ENCODE peak calls at places on chromosomes 11 and 22, in ten cellular contexts. One of them, this sample, is unnamed. For H3K4me1, the result is how much of the 10 kb centered on the place peaks cover.

GRCh38 chr11:57903441-57904123 is 120.1 kb upstream of the OR9Q1 start:
- DNase-seq in tibial artery: no peak
- DNase-seq in mammary epithelial cell: peak
- DNase-seq in CD4-positive, CD25-positive, alpha-beta regulatory T cell: peak
- DNase-seq in cardiac muscle cell: no peak
- DNase-seq in tibial nerve: no peak
- DNase-seq in small intestine: peak
- DNase-seq in IMR-90: peak
- DNase-seq in prostate gland: peak
- DNase-seq in CD4-positive, alpha-beta memory T cell: no peak
- DNase-seq in this sample: peak

GRCh38 chr22:24542641-24543040 is 12.3 kb downstream of the GUCD1 start:
- DNase-seq in tibial artery: no peak
- DNase-seq in mammary epithelial cell: no peak
- DNase-seq in CD4-positive, CD25-positive, alpha-beta regulatory T cell: no peak
- DNase-seq in cardiac muscle cell: no peak
- DNase-seq in tibial nerve: no peak
- DNase-seq in small intestine: no peak
- DNase-seq in IMR-90: no peak
- DNase-seq in prostate gland: peak
- DNase-seq in CD4-positive, alpha-beta memory T cell: no peak
- DNase-seq in this sample: peak

GRCh38 chr11:121800704-121801516 is 315.1 kb downstream of the BLID start:
- DNase-seq in tibial artery: no peak
- DNase-seq in mammary epithelial cell: no peak
- DNase-seq in CD4-positive, CD25-positive, alpha-beta regulatory T cell: no peak
- DNase-seq in cardiac muscle cell: peak
- DNase-seq in tibial nerve: peak
- DNase-seq in small intestine: no peak
- DNase-seq in IMR-90: no peak
- DNase-seq in prostate gland: no peak
- DNase-seq in CD4-positive, alpha-beta memory T cell: no peak
- DNase-seq in this sample: peak

GRCh38 chr11:65695459-65696241 is 16.4 kb upstream of the KAT5 start:
- DNase-seq in tibial artery: peak
- DNase-seq in mammary epithelial cell: peak
- DNase-seq in CD4-positive, CD25-positive, alpha-beta regulatory T cell: no peak
- DNase-seq in cardiac muscle cell: no peak
- DNase-seq in tibial nerve: no peak
- DNase-seq in small intestine: peak
- DNase-seq in IMR-90: no peak
- DNase-seq in prostate gland: peak
- DNase-seq in CD4-positive, alpha-beta memory T cell: no peak
- DNase-seq in this sample: peak

GRCh38 chr11:91156041-91156440 is 933.2 kb upstream of the CHORDC1 start:
- DNase-seq in tibial artery: no peak
- DNase-seq in mammary epithelial cell: no peak
- DNase-seq in CD4-positive, CD25-positive, alpha-beta regulatory T cell: no peak
- DNase-seq in cardiac muscle cell: no peak
- DNase-seq in tibial nerve: no peak
- DNase-seq in small intestine: no peak
- DNase-seq in IMR-90: no peak
- DNase-seq in prostate gland: no peak
- DNase-seq in CD4-positive, alpha-beta memory T cell: no peak
- DNase-seq in this sample: no peak

GRCh38 chr11:115626414-115626813 is 122.2 kb upstream of the CADM1 start:
- DNase-seq in tibial artery: no peak
- DNase-seq in mammary epithelial cell: peak
- DNase-seq in CD4-positive, CD25-positive, alpha-beta regulatory T cell: no peak
- DNase-seq in cardiac muscle cell: no peak
- DNase-seq in tibial nerve: no peak
- DNase-seq in small intestine: no peak
- DNase-seq in IMR-90: no peak
- DNase-seq in prostate gland: no peak
- DNase-seq in CD4-positive, alpha-beta memory T cell: no peak
- DNase-seq in this sample: no peak

GRCh38 chr11:131504199-131504949 is 134.0 kb downstream of the NTM start:
- DNase-seq in tibial artery: no peak
- DNase-seq in mammary epithelial cell: no peak
- DNase-seq in CD4-positive, CD25-positive, alpha-beta regulatory T cell: no peak
- DNase-seq in cardiac muscle cell: peak
- DNase-seq in tibial nerve: no peak
- DNase-seq in small intestine: no peak
- DNase-seq in IMR-90: no peak
- DNase-seq in prostate gland: no peak
- DNase-seq in CD4-positive, alpha-beta memory T cell: no peak
- DNase-seq in this sample: peak

GRCh38 chr11:72754544-72755155 is 2.4 kb upstream of the ARAP1 start:
- DNase-seq in tibial artery: no peak
- DNase-seq in mammary epithelial cell: no peak
- DNase-seq in CD4-positive, CD25-positive, alpha-beta regulatory T cell: no peak
- DNase-seq in cardiac muscle cell: no peak
- DNase-seq in tibial nerve: no peak
- DNase-seq in small intestine: no peak
- DNase-seq in IMR-90: no peak
- DNase-seq in prostate gland: no peak
- DNase-seq in CD4-positive, alpha-beta memory T cell: no peak
- DNase-seq in this sample: no peak

GRCh38 chr11:128830290-128830813 is 36.7 kb downstream of the KCNJ1 start:
- DNase-seq in tibial artery: no peak
- DNase-seq in mammary epithelial cell: no peak
- DNase-seq in CD4-positive, CD25-positive, alpha-beta regulatory T cell: peak
- DNase-seq in cardiac muscle cell: no peak
- DNase-seq in tibial nerve: no peak
- DNase-seq in small intestine: peak
- DNase-seq in IMR-90: no peak
- DNase-seq in prostate gland: no peak
- DNase-seq in CD4-positive, alpha-beta memory T cell: peak
- DNase-seq in this sample: no peak

GRCh38 chr11:45872513-45873356 is 12.7 kb upstream of the MAPK8IP1 start:
- DNase-seq in tibial artery: no peak
- DNase-seq in mammary epithelial cell: peak
- DNase-seq in CD4-positive, CD25-positive, alpha-beta regulatory T cell: peak
- DNase-seq in cardiac muscle cell: peak
- DNase-seq in tibial nerve: no peak
- DNase-seq in small intestine: peak
- DNase-seq in IMR-90: peak
- DNase-seq in prostate gland: peak
- DNase-seq in CD4-positive, alpha-beta memory T cell: peak
- DNase-seq in this sample: peak

GRCh38 chr22:30015229-30015797 is 65.0 kb upstream of the HORMAD2 start:
- DNase-seq in tibial artery: no peak
- DNase-seq in mammary epithelial cell: no peak
- DNase-seq in CD4-positive, CD25-positive, alpha-beta regulatory T cell: no peak
- DNase-seq in cardiac muscle cell: no peak
- DNase-seq in tibial nerve: no peak
- DNase-seq in small intestine: no peak
- DNase-seq in IMR-90: peak
- DNase-seq in prostate gland: no peak
- DNase-seq in CD4-positive, alpha-beta memory T cell: no peak
- DNase-seq in this sample: no peak

GRCh38 chr11:64357904-64358535 is 942 bp upstream of the RPS6KA4 start:
- DNase-seq in tibial artery: no peak
- DNase-seq in mammary epithelial cell: peak
- DNase-seq in CD4-positive, CD25-positive, alpha-beta regulatory T cell: peak
- DNase-seq in cardiac muscle cell: no peak
- DNase-seq in tibial nerve: no peak
- DNase-seq in small intestine: peak
- DNase-seq in IMR-90: no peak
- DNase-seq in prostate gland: no peak
- DNase-seq in CD4-positive, alpha-beta memory T cell: no peak
- DNase-seq in this sample: peak

GRCh38 chr22:27100323-27100722 is 442.9 kb downstream of the MIAT start:
- DNase-seq in tibial artery: no peak
- DNase-seq in mammary epithelial cell: no peak
- DNase-seq in CD4-positive, CD25-positive, alpha-beta regulatory T cell: no peak
- DNase-seq in cardiac muscle cell: peak
- DNase-seq in tibial nerve: no peak
- DNase-seq in small intestine: no peak
- DNase-seq in IMR-90: no peak
- DNase-seq in prostate gland: no peak
- DNase-seq in CD4-positive, alpha-beta memory T cell: no peak
- DNase-seq in this sample: no peak
- H3K27ac ChIP-seq in tibial artery: peak
- H3K27ac ChIP-seq in mammary epithelial cell: no peak
- H3K27ac ChIP-seq in CD4-positive, CD25-positive, alpha-beta regulatory T cell: no peak
- H3K27ac ChIP-seq in cardiac muscle cell: no peak
- H3K27ac ChIP-seq in tibial nerve: no peak
- H3K27ac ChIP-seq in small intestine: no peak
- H3K27ac ChIP-seq in IMR-90: no peak
- H3K27ac ChIP-seq in prostate gland: no peak
- H3K27ac ChIP-seq in CD4-positive, alpha-beta memory T cell: no peak
- H3K27ac ChIP-seq in this sample: no peak

DNA sequence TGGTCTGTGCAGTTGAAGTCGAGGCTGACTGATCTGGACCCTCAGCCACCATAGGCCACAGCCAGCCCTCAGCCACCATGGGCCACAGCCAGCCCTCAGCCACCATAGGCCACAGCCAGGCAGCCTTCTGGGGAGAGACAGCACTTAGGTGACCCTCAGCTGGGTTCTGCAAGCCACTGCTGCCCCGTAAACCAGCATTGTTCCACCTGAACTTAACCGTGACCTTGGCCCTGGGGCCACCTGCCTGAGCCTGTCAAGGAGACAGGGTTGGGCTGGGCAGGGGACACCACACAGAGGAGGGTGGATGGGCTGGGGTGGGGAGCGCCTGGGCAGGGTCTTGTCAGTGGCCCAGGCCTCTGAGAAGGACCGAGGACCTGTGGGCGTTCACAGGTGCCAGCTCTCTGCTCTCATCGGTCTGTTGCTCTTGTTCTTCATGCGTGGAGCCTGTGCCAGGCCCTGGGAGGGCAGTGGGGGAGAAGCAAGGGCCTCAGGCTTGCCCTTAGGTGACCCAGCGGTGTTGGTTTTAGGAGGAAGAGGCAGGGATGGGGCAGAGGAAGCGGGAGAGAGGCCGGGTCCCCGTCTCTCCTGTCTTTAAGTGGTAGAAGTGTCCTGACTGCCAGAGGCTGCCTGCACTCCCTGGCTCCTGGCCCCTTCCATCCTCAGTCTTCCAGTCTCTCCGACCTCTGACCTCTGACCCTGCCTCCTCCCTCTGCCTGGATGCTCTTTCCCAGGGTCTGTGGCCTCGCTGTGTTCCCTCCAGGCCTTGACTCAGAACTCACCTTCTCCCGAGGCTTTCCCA is 36.9 kb downstream of the GRAMD4 start:
- DNase-seq in tibial artery: no peak
- DNase-seq in mammary epithelial cell: no peak
- DNase-seq in CD4-positive, CD25-positive, alpha-beta regulatory T cell: no peak
- DNase-seq in cardiac muscle cell: no peak
- DNase-seq in tibial nerve: no peak
- DNase-seq in small intestine: no peak
- DNase-seq in IMR-90: no peak
- DNase-seq in prostate gland: no peak
- DNase-seq in CD4-positive, alpha-beta memory T cell: no peak
- DNase-seq in this sample: no peak
- H3K4me1 ChIP-seq in tibial artery: under half
- H3K4me1 ChIP-seq in mammary epithelial cell: under half
- H3K4me1 ChIP-seq in CD4-positive, CD25-positive, alpha-beta regulatory T cell: under half
- H3K4me1 ChIP-seq in cardiac muscle cell: under half
- H3K4me1 ChIP-seq in tibial nerve: under half
- H3K4me1 ChIP-seq in small intestine: under half
- H3K4me1 ChIP-seq in IMR-90: under half
- H3K4me1 ChIP-seq in prostate gland: under half
- H3K4me1 ChIP-seq in CD4-positive, alpha-beta memory T cell: under half
- H3K4me1 ChIP-seq in this sample: under half

GRCh38 chr11:96198466-96198808 is 144.6 kb downstream of the MAML2 start:
- DNase-seq in tibial artery: no peak
- DNase-seq in mammary epithelial cell: no peak
- DNase-seq in CD4-positive, CD25-positive, alpha-beta regulatory T cell: no peak
- DNase-seq in cardiac muscle cell: no peak
- DNase-seq in tibial nerve: no peak
- DNase-seq in small intestine: no peak
- DNase-seq in IMR-90: no peak
- DNase-seq in prostate gland: no peak
- DNase-seq in CD4-positive, alpha-beta memory T cell: no peak
- DNase-seq in this sample: no peak

GRCh38 chr11:96199563-96200025 is 143.4 kb downstream of the MAML2 start:
- DNase-seq in tibial artery: no peak
- DNase-seq in mammary epithelial cell: no peak
- DNase-seq in CD4-positive, CD25-positive, alpha-beta regulatory T cell: no peak
- DNase-seq in cardiac muscle cell: no peak
- DNase-seq in tibial nerve: no peak
- DNase-seq in small intestine: peak
- DNase-seq in IMR-90: peak
- DNase-seq in prostate gland: no peak
- DNase-seq in CD4-positive, alpha-beta memory T cell: peak
- DNase-seq in this sample: no peak

GRCh38 chr11:96196074-96196787 is 146.8 kb downstream of the MAML2 start:
- DNase-seq in tibial artery: no peak
- DNase-seq in mammary epithelial cell: no peak
- DNase-seq in CD4-positive, CD25-positive, alpha-beta regulatory T cell: no peak
- DNase-seq in cardiac muscle cell: no peak
- DNase-seq in tibial nerve: no peak
- DNase-seq in small intestine: no peak
- DNase-seq in IMR-90: no peak
- DNase-seq in prostate gland: no peak
- DNase-seq in CD4-positive, alpha-beta memory T cell: no peak
- DNase-seq in this sample: no peak

GRCh38 chr11:96197221-96197620 is 145.8 kb downstream of the MAML2 start:
- DNase-seq in tibial artery: no peak
- DNase-seq in mammary epithelial cell: no peak
- DNase-seq in CD4-positive, CD25-positive, alpha-beta regulatory T cell: no peak
- DNase-seq in cardiac muscle cell: no peak
- DNase-seq in tibial nerve: no peak
- DNase-seq in small intestine: no peak
- DNase-seq in IMR-90: no peak
- DNase-seq in prostate gland: no peak
- DNase-seq in CD4-positive, alpha-beta memory T cell: no peak
- DNase-seq in this sample: peak

GRCh38 chr11:96197801-96198465 is 145.1 kb downstream of the MAML2 start:
- DNase-seq in tibial artery: no peak
- DNase-seq in mammary epithelial cell: no peak
- DNase-seq in CD4-positive, CD25-positive, alpha-beta regulatory T cell: no peak
- DNase-seq in cardiac muscle cell: no peak
- DNase-seq in tibial nerve: no peak
- DNase-seq in small intestine: no peak
- DNase-seq in IMR-90: no peak
- DNase-seq in prostate gland: no peak
- DNase-seq in CD4-positive, alpha-beta memory T cell: no peak
- DNase-seq in this sample: no peak
- H3K27ac ChIP-seq in tibial artery: no peak
- H3K27ac ChIP-seq in mammary epithelial cell: no peak
- H3K27ac ChIP-seq in CD4-positive, CD25-positive, alpha-beta regulatory T cell: no peak
- H3K27ac ChIP-seq in cardiac muscle cell: no peak
- H3K27ac ChIP-seq in tibial nerve: peak
- H3K27ac ChIP-seq in small intestine: no peak
- H3K27ac ChIP-seq in IMR-90: no peak
- H3K27ac ChIP-seq in prostate gland: no peak
- H3K27ac ChIP-seq in CD4-positive, alpha-beta memory T cell: no peak
- H3K27ac ChIP-seq in this sample: no peak

DNA sequence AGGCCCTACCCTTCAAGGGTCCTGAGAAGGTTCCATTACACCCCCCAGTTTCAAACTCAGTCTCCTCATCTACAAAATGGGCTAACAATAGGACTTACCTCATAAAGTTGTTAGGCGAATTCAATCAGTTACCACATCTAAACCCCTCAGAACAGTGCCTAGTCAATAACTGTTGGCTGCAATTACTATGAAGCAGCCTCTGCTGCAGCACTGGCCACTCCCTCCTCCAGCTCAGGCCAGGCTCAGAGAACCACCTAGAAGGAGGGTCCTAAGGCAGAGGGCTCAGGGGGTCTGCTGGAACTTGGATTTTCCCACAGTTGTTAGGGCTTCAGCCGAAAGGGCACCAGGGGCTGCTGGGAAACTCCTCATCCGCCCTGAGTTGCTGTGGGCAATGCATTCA is 4.7 kb downstream of the FADS3 start:
- DNase-seq in tibial artery: no peak
- DNase-seq in mammary epithelial cell: no peak
- DNase-seq in CD4-positive, CD25-positive, alpha-beta regulatory T cell: no peak
- DNase-seq in cardiac muscle cell: no peak
- DNase-seq in tibial nerve: no peak
- DNase-seq in small intestine: no peak
- DNase-seq in IMR-90: no peak
- DNase-seq in prostate gland: no peak
- DNase-seq in CD4-positive, alpha-beta memory T cell: no peak
- DNase-seq in this sample: no peak
- H3K4me1 ChIP-seq in tibial artery: half or more
- H3K4me1 ChIP-seq in mammary epithelial cell: under half
- H3K4me1 ChIP-seq in CD4-positive, CD25-positive, alpha-beta regulatory T cell: under half
- H3K4me1 ChIP-seq in cardiac muscle cell: under half
- H3K4me1 ChIP-seq in tibial nerve: under half
- H3K4me1 ChIP-seq in small intestine: under half
- H3K4me1 ChIP-seq in IMR-90: under half
- H3K4me1 ChIP-seq in prostate gland: under half
- H3K4me1 ChIP-seq in CD4-positive, alpha-beta memory T cell: under half
- H3K4me1 ChIP-seq in this sample: under half

This sample was measured in SJCRH30.